ENCODE peak calls at places on chromosomes 12 and 14, in five cellular contexts. One of them, this sample, is unnamed.

GRCh38 chr12:40054554-40055226 is 51.2 kb downstream of the SLC2A13 start:
- DNase-seq in transverse colon: peak
- DNase-seq in body of pancreas: peak
- DNase-seq in uterus: peak
- DNase-seq in sigmoid colon: peak
- DNase-seq in this sample: peak

GRCh38 chr14:102914474-102915291 is 7.8 kb upstream of the AMN start:
- DNase-seq in transverse colon: no peak
- DNase-seq in body of pancreas: no peak
- DNase-seq in uterus: no peak
- DNase-seq in sigmoid colon: peak
- DNase-seq in this sample: no peak

GRCh38 chr12:80551897-80552296 is 107.9 kb downstream of the PTPRQ start:
- DNase-seq in transverse colon: no peak
- DNase-seq in body of pancreas: no peak
- DNase-seq in uterus: no peak
- DNase-seq in sigmoid colon: no peak
- DNase-seq in this sample: no peak

GRCh38 chr12:2856901-2857495 is at the start of gene TEX52:
- DNase-seq in transverse colon: no peak
- DNase-seq in body of pancreas: no peak
- DNase-seq in uterus: no peak
- DNase-seq in sigmoid colon: no peak
- DNase-seq in this sample: no peak

GRCh38 chr14:30153662-30154061 is 226.0 kb upstream of the PRKD1 start:
- DNase-seq in transverse colon: no peak
- DNase-seq in body of pancreas: no peak
- DNase-seq in uterus: no peak
- DNase-seq in sigmoid colon: no peak
- DNase-seq in this sample: no peak

GRCh38 chr12:31591308-31591901 is 469 bp upstream of the DENND5B start:
- DNase-seq in transverse colon: peak
- DNase-seq in body of pancreas: peak
- DNase-seq in uterus: peak
- DNase-seq in sigmoid colon: peak
- DNase-seq in this sample: no peak

GRCh38 chr14:105486974-105487448 is 325 bp downstream of the CRIP1 start:
- DNase-seq in transverse colon: peak
- DNase-seq in body of pancreas: no peak
- DNase-seq in uterus: peak
- DNase-seq in sigmoid colon: peak
- DNase-seq in this sample: no peak

GRCh38 chr12:1795785-1796514 is 24.4 kb upstream of the LRTM2 start:
- DNase-seq in transverse colon: peak
- DNase-seq in body of pancreas: peak
- DNase-seq in uterus: peak
- DNase-seq in sigmoid colon: peak
- DNase-seq in this sample: peak

GRCh38 chr12:48824112-48824511 is 5.8 kb downstream of the CACNB3 start:
- DNase-seq in transverse colon: no peak
- DNase-seq in body of pancreas: no peak
- DNase-seq in uterus: no peak
- DNase-seq in sigmoid colon: no peak
- DNase-seq in this sample: no peak

GRCh38 chr14:66345986-66346385 is 140.2 kb upstream of the CCDC196 start:
- DNase-seq in transverse colon: no peak
- DNase-seq in body of pancreas: no peak
- DNase-seq in uterus: no peak
- DNase-seq in sigmoid colon: no peak
- DNase-seq in this sample: no peak

GRCh38 chr14:39302124-39302810 is 68.6 kb downstream of the MIA2 start:
- DNase-seq in transverse colon: no peak
- DNase-seq in body of pancreas: no peak
- DNase-seq in uterus: no peak
- DNase-seq in sigmoid colon: no peak
- DNase-seq in this sample: no peak

GRCh38 chr12:107320031-107320928 is 226.9 kb upstream of the CRY1 start:
- DNase-seq in transverse colon: peak
- DNase-seq in body of pancreas: peak
- DNase-seq in uterus: no peak
- DNase-seq in sigmoid colon: no peak
- DNase-seq in this sample: peak

GRCh38 chr12:74449872-74450271 is 87.8 kb upstream of the ATXN7L3B start:
- DNase-seq in transverse colon: no peak
- DNase-seq in body of pancreas: no peak
- DNase-seq in uterus: no peak
- DNase-seq in sigmoid colon: no peak
- DNase-seq in this sample: peak

GRCh38 chr14:48125654-48126053 is 450.2 kb upstream of the MDGA2 start:
- DNase-seq in transverse colon: no peak
- DNase-seq in body of pancreas: peak
- DNase-seq in uterus: no peak
- DNase-seq in sigmoid colon: no peak
- DNase-seq in this sample: no peak

GRCh38 chr12:21334771-21335325 is at the start of gene SLCO1A2:
- DNase-seq in transverse colon: no peak
- DNase-seq in body of pancreas: no peak
- DNase-seq in uterus: no peak
- DNase-seq in sigmoid colon: no peak
- DNase-seq in this sample: no peak

GRCh38 chr14:101511199-101511598 is 50.1 kb upstream of the DIO3 start:
- DNase-seq in transverse colon: no peak
- DNase-seq in body of pancreas: no peak
- DNase-seq in uterus: no peak
- DNase-seq in sigmoid colon: no peak
- DNase-seq in this sample: no peak

GRCh38 chr12:26520154-26520553 is 312.8 kb downstream of the ITPR2 start:
- DNase-seq in transverse colon: no peak
- DNase-seq in body of pancreas: no peak
- DNase-seq in uterus: no peak
- DNase-seq in sigmoid colon: no peak
- DNase-seq in this sample: no peak

GRCh38 chr14:71380271-71380670 is 473.0 kb downstream of the PCNX1 start:
- DNase-seq in transverse colon: no peak
- DNase-seq in body of pancreas: no peak
- DNase-seq in uterus: no peak
- DNase-seq in sigmoid colon: no peak
- DNase-seq in this sample: no peak

GRCh38 chr14:81234268-81234667 is 13.5 kb upstream of the GTF2A1 start:
- DNase-seq in transverse colon: no peak
- DNase-seq in body of pancreas: no peak
- DNase-seq in uterus: no peak
- DNase-seq in sigmoid colon: no peak
- DNase-seq in this sample: no peak

GRCh38 chr12:112584266-112584722 is 165.5 kb downstream of the PTPN11 start:
- DNase-seq in transverse colon: no peak
- DNase-seq in body of pancreas: no peak
- DNase-seq in uterus: no peak
- DNase-seq in sigmoid colon: no peak
- DNase-seq in this sample: peak

GRCh38 chr12:112595415-112595814 is 176.7 kb downstream of the PTPN11 start:
- DNase-seq in transverse colon: no peak
- DNase-seq in body of pancreas: no peak
- DNase-seq in uterus: no peak
- DNase-seq in sigmoid colon: no peak
- DNase-seq in this sample: no peak

GRCh38 chr12:112589275-112589674 is 170.5 kb downstream of the PTPN11 start:
- DNase-seq in transverse colon: no peak
- DNase-seq in body of pancreas: no peak
- DNase-seq in uterus: no peak
- DNase-seq in sigmoid colon: no peak
- DNase-seq in this sample: no peak

GRCh38 chr12:112586148-112586783 is 167.5 kb downstream of the PTPN11 start:
- DNase-seq in transverse colon: no peak
- DNase-seq in body of pancreas: no peak
- DNase-seq in uterus: no peak
- DNase-seq in sigmoid colon: no peak
- DNase-seq in this sample: no peak

GRCh38 chr12:112590281-112590680 is 171.5 kb downstream of the PTPN11 start:
- DNase-seq in transverse colon: no peak
- DNase-seq in body of pancreas: no peak
- DNase-seq in uterus: no peak
- DNase-seq in sigmoid colon: no peak
- DNase-seq in this sample: no peak
- TF ChIP-seq POLR2A in transverse colon: no peak
- TF ChIP-seq POLR2A in body of pancreas: no peak
- TF ChIP-seq POLR2A in uterus: no peak
- TF ChIP-seq POLR2A in sigmoid colon: no peak
- TF ChIP-seq POLR2A in this sample: no peak

DNA sequence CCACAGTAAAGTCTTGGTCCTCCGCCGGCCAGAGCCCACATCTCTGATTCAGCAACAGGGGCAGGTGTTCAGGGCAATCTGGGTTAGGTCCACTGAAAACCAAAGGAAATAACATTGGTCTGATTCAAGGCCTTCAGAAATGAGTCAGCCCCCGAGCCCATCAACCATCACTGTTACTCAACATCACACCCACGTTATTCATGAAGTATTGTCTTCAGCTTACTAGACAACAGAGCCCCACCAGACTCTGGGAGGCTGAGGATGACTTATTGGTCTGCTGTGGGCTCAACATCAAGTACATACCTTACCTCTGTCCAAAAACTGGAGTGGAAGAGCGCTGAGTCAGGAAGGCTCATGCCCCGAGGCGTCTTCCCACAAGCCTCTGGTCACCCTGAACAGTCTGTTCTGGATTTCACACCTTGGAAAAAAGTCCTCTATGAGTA is 97.5 kb downstream of the ZFP36L1 start:
- DNase-seq in transverse colon: no peak
- DNase-seq in body of pancreas: no peak
- DNase-seq in uterus: peak
- DNase-seq in sigmoid colon: peak
- DNase-seq in this sample: peak
- TF ChIP-seq POLR2A in transverse colon: no peak
- TF ChIP-seq POLR2A in body of pancreas: no peak
- TF ChIP-seq POLR2A in uterus: no peak
- TF ChIP-seq POLR2A in sigmoid colon: no peak
- TF ChIP-seq POLR2A in this sample: no peak

GRCh38 chr14:64752909-64753308 is 48.7 kb downstream of the PLEKHG3 start:
- DNase-seq in transverse colon: no peak
- DNase-seq in body of pancreas: no peak
- DNase-seq in uterus: no peak
- DNase-seq in sigmoid colon: no peak
- DNase-seq in this sample: no peak
- TF ChIP-seq POLR2A in transverse colon: no peak
- TF ChIP-seq POLR2A in body of pancreas: no peak
- TF ChIP-seq POLR2A in uterus: no peak
- TF ChIP-seq POLR2A in sigmoid colon: no peak
- TF ChIP-seq POLR2A in this sample: no peak

GRCh38 chr12:123389560-123390351 is 5.8 kb downstream of the KMT5A start:
- DNase-seq in transverse colon: peak
- DNase-seq in body of pancreas: peak
- DNase-seq in uterus: peak
- DNase-seq in sigmoid colon: peak
- DNase-seq in this sample: no peak
- TF ChIP-seq POLR2A in transverse colon: peak
- TF ChIP-seq POLR2A in body of pancreas: peak
- TF ChIP-seq POLR2A in uterus: no peak
- TF ChIP-seq POLR2A in sigmoid colon: no peak
- TF ChIP-seq POLR2A in this sample: no peak

GRCh38 chr14:99596772-99597171 is 7.2 kb downstream of the CCDC85C start:
- DNase-seq in transverse colon: peak
- DNase-seq in body of pancreas: no peak
- DNase-seq in uterus: no peak
- DNase-seq in sigmoid colon: no peak
- DNase-seq in this sample: no peak
- TF ChIP-seq POLR2A in transverse colon: no peak
- TF ChIP-seq POLR2A in body of pancreas: no peak
- TF ChIP-seq POLR2A in uterus: no peak
- TF ChIP-seq POLR2A in sigmoid colon: no peak
- TF ChIP-seq POLR2A in this sample: no peak

GRCh38 chr12:131896811-131897270 is 2.4 kb downstream of the ULK1 start:
- DNase-seq in transverse colon: no peak
- DNase-seq in body of pancreas: no peak
- DNase-seq in uterus: peak
- DNase-seq in sigmoid colon: no peak
- DNase-seq in this sample: peak

GRCh38 chr12:131895640-131896079 is 1.2 kb downstream of the ULK1 start:
- DNase-seq in transverse colon: no peak
- DNase-seq in body of pancreas: peak
- DNase-seq in uterus: no peak
- DNase-seq in sigmoid colon: no peak
- DNase-seq in this sample: no peak

GRCh38 chr12:131897276-131897675 is 2.9 kb downstream of the ULK1 start:
- DNase-seq in transverse colon: no peak
- DNase-seq in body of pancreas: peak
- DNase-seq in uterus: peak
- DNase-seq in sigmoid colon: peak
- DNase-seq in this sample: no peak

GRCh38 chr12:131894981-131895639 is 688 bp downstream of the ULK1 start:
- DNase-seq in transverse colon: peak
- DNase-seq in body of pancreas: peak
- DNase-seq in uterus: peak
- DNase-seq in sigmoid colon: peak
- DNase-seq in this sample: peak

DNA sequence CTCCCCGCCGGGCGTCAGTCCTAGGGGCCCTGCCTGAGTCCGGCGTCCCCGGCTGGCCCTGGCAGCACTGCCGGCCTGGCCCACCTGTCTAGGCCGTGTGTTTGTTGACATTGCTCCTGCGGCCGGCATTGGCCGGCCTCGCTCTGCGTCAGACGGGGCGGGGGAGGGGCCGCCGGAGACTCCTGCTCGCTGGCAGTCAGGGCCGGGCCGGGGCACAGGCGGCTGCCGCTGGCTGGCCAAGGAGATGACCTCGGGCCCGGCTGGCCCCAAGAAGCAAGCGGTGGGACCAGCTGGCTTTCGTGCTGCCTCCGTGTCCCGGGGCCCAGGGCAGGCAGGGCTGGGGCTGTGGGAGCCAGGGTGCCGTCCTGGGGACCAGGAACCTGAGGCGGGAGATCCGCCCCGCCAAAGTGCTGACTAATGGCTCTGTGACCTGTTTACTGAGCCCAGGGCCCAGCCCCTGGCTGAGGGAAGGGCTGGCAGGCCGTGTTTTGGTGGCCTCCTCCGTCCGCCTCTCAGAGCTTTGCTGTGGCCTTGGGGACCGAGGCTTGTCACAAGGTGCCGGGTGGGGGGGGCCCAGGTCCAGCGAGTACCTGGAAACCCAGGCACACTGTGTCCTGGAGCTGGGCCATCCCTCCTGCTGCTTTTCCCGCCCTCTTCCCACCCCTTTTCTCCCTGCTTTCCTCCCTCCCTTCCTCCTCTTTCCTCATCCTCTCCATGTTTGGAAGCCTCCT is 1.8 kb downstream of the ULK1 start:
- DNase-seq in transverse colon: peak
- DNase-seq in body of pancreas: peak
- DNase-seq in uterus: peak
- DNase-seq in sigmoid colon: peak
- DNase-seq in this sample: peak
- TF ChIP-seq POLR2A in transverse colon: peak
- TF ChIP-seq POLR2A in body of pancreas: peak
- TF ChIP-seq POLR2A in uterus: peak
- TF ChIP-seq POLR2A in sigmoid colon: peak
- TF ChIP-seq POLR2A in this sample: peak

GRCh38 chr12:132908145-132909029 is 21.0 kb upstream of the CHFR start:
- DNase-seq in transverse colon: peak
- DNase-seq in body of pancreas: peak
- DNase-seq in uterus: peak
- DNase-seq in sigmoid colon: peak
- DNase-seq in this sample: no peak
- TF ChIP-seq POLR2A in transverse colon: peak
- TF ChIP-seq POLR2A in body of pancreas: peak
- TF ChIP-seq POLR2A in uterus: peak
- TF ChIP-seq POLR2A in sigmoid colon: peak
- TF ChIP-seq POLR2A in this sample: no peak